ENCODE peak calls at places on chromosomes 3 and 15, in four cellular contexts. One of them, this sample, is unnamed.
A peak's percentile ranks its signal among the peaks of the same experiment; 100 is the strongest.

GRCh38 chr3:156605686-156606605 is 51.0 kb upstream of the SSR3 start:
- DNase-seq in HCT116: no peak
- DNase-seq in H1: peak; percentile 41
- DNase-seq in HepG2: no peak
- DNase-seq in this sample: peak; percentile 69

GRCh38 chr15:59200560-59200959 is 6.1 kb upstream of the LDHAL6B start:
- DNase-seq in HCT116: no peak
- DNase-seq in H1: no peak
- DNase-seq in HepG2: no peak
- DNase-seq in this sample: no peak

GRCh38 chr3:9861201-9861600 is 17.4 kb upstream of the RPUSD3 start:
- DNase-seq in HCT116: no peak
- DNase-seq in H1: no peak
- DNase-seq in HepG2: no peak
- DNase-seq in this sample: no peak

GRCh38 chr3:52792961-52793695 is 1.5 kb upstream of the ITIH3 start:
- DNase-seq in HCT116: no peak
- DNase-seq in H1: no peak
- DNase-seq in HepG2: no peak
- DNase-seq in this sample: no peak

GRCh38 chr3:65945953-65946352 is 92.8 kb downstream of the MAGI1 start:
- DNase-seq in HCT116: no peak
- DNase-seq in H1: no peak
- DNase-seq in HepG2: no peak
- DNase-seq in this sample: no peak

GRCh38 chr3:182671942-182672341 is 121.4 kb upstream of the ATP11B start:
- DNase-seq in HCT116: no peak
- DNase-seq in H1: no peak
- DNase-seq in HepG2: no peak
- DNase-seq in this sample: no peak

GRCh38 chr15:45225506-45226273 is 26.3 kb upstream of the SLC28A2 start:
- DNase-seq in HCT116: no peak
- DNase-seq in H1: no peak
- DNase-seq in HepG2: peak; percentile 16
- DNase-seq in this sample: peak; percentile 79

GRCh38 chr15:52343831-52344230 is 48.2 kb upstream of the MYO5C start:
- DNase-seq in HCT116: no peak
- DNase-seq in H1: no peak
- DNase-seq in HepG2: no peak
- DNase-seq in this sample: no peak

DNA sequence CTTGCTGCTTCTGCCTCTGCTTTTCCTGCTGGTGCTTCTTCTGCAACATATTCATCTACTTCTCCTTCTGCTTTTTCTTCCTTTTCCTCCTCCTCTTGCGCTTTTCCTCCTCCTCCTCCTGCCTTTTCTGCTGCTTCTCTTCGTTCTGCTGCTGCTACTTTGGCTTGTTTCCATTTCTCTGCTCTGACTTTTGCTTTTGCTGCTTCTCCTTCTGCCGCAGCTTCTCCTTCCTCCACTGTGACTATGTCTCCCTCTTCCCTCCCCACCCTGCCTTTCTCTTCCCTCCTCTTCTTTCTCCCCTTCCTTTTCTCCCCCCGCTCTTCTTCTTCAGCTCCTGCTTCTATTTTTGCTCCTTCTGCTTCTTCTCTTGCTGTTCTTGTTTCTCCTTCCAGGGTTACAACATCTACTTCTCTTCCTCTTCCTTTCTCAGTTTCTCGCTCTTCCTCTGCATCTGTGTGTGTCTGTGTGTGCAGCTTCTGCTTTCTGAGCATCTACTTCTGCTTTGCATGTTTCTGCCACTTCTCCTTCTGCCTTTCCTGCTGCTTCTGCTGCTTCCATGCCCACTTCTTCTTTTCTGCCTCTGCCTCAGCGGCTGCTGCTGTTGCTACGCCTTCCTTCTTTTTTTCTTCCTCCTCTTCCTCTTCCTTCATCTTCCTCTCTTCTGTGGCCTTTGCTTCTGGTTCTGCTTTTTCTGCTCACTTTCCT is 51.4 kb downstream of the FAM43A start:
- DNase-seq in HCT116: no peak
- DNase-seq in H1: no peak
- DNase-seq in HepG2: no peak
- DNase-seq in this sample: no peak
- TF ChIP-seq FOSL1 in HCT116: no peak
- TF ChIP-seq FOSL1 in H1: no peak
- TF ChIP-seq FOSL1 in HepG2: no peak
- TF ChIP-seq FOSL1 in this sample: no peak

GRCh38 chr3:49131040-49131439 is 1.8 kb downstream of the LAMB2 start:
- DNase-seq in HCT116: no peak
- DNase-seq in H1: no peak
- DNase-seq in HepG2: no peak
- DNase-seq in this sample: no peak

GRCh38 chr3:49132073-49132436 is 795 bp downstream of the LAMB2 start:
- DNase-seq in HCT116: no peak
- DNase-seq in H1: no peak
- DNase-seq in HepG2: no peak
- DNase-seq in this sample: no peak

GRCh38 chr3:49131576-49131975 is 1.3 kb downstream of the LAMB2 start:
- DNase-seq in HCT116: no peak
- DNase-seq in H1: no peak
- DNase-seq in HepG2: no peak
- DNase-seq in this sample: no peak

GRCh38 chr3:49133226-49133951 is 539 bp upstream of the LAMB2 start:
- DNase-seq in HCT116: peak; percentile 74
- DNase-seq in H1: no peak
- DNase-seq in HepG2: peak; percentile 80
- DNase-seq in this sample: peak; percentile 86

GRCh38 chr3:49132437-49133225 is at the start of gene LAMB2:
- DNase-seq in HCT116: peak; percentile 66
- DNase-seq in H1: peak; percentile 39
- DNase-seq in HepG2: peak; percentile 79
- DNase-seq in this sample: peak; percentile 69
- TF ChIP-seq FOSL1 in HCT116: no peak
- TF ChIP-seq FOSL1 in H1: no peak
- TF ChIP-seq FOSL1 in HepG2: no peak
- TF ChIP-seq FOSL1 in this sample: no peak

GRCh38 chr3:133379926-133380325 is 19.9 kb upstream of the BFSP2 start:
- DNase-seq in HCT116: no peak
- DNase-seq in H1: no peak
- DNase-seq in HepG2: no peak
- DNase-seq in this sample: no peak

GRCh38 chr3:133374706-133375105 is 25.1 kb upstream of the BFSP2 start:
- DNase-seq in HCT116: no peak
- DNase-seq in H1: no peak
- DNase-seq in HepG2: no peak
- DNase-seq in this sample: no peak

GRCh38 chr3:133376805-133377204 is 23.1 kb upstream of the BFSP2 start:
- DNase-seq in HCT116: no peak
- DNase-seq in H1: no peak
- DNase-seq in HepG2: no peak
- DNase-seq in this sample: peak; percentile 10

GRCh38 chr3:133380481-133381225 is 19.2 kb upstream of the BFSP2 start:
- DNase-seq in HCT116: no peak
- DNase-seq in H1: no peak
- DNase-seq in HepG2: no peak
- DNase-seq in this sample: no peak

GRCh38 chr3:133377396-133377795 is 22.5 kb upstream of the BFSP2 start:
- DNase-seq in HCT116: no peak
- DNase-seq in H1: no peak
- DNase-seq in HepG2: peak; percentile 28
- DNase-seq in this sample: peak; percentile 18
- TF ChIP-seq FOSL1 in HCT116: no peak
- TF ChIP-seq FOSL1 in H1: no peak
- TF ChIP-seq FOSL1 in HepG2: no peak
- TF ChIP-seq FOSL1 in this sample: no peak

GRCh38 chr3:152190636-152191183 is 78.0 kb upstream of the MBNL1 start:
- DNase-seq in HCT116: no peak
- DNase-seq in H1: no peak
- DNase-seq in HepG2: peak; percentile 32
- DNase-seq in this sample: no peak
- TF ChIP-seq FOSL1 in HCT116: no peak
- TF ChIP-seq FOSL1 in H1: no peak
- TF ChIP-seq FOSL1 in HepG2: no peak
- TF ChIP-seq FOSL1 in this sample: no peak

DNA sequence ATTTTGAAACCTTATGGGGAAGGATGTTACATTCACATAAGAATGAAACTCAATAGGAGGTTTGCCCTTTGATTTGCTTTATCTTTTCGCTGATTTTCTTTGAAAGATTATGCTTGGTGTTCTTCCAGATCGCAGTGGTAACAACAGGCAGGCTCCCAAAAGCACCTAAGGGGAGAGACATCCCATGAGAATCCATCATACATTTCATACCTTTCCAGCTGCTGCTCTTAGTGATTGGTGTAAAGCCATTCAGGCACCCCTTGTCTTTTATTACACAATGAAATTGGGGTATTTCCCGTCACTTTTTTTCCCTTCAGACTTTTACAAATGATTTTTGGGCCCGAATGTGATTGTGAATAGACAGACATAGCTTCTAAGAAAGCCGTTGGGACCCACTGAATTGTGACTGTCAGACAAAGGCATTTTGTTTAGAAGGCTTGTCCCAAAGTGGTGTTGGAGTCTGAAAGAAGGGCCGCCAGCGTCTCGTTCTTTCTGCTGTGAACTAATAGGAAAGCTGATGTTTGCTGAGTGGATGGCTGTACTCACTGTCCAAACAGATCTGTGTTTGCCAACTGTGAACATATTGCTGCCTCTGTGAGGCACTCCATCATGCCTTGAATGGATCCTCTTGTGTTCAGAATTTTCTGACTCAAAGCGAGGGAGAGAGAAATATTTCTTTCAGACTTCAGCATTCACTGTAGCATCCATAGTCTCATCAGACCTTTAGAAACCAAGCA is 164.3 kb downstream of the FNDC3B start:
- DNase-seq in HCT116: no peak
- DNase-seq in H1: no peak
- DNase-seq in HepG2: peak; percentile 98
- DNase-seq in this sample: no peak
- TF ChIP-seq FOSL1 in HCT116: no peak
- TF ChIP-seq FOSL1 in H1: no peak
- TF ChIP-seq FOSL1 in HepG2: no peak
- TF ChIP-seq FOSL1 in this sample: no peak

DNA sequence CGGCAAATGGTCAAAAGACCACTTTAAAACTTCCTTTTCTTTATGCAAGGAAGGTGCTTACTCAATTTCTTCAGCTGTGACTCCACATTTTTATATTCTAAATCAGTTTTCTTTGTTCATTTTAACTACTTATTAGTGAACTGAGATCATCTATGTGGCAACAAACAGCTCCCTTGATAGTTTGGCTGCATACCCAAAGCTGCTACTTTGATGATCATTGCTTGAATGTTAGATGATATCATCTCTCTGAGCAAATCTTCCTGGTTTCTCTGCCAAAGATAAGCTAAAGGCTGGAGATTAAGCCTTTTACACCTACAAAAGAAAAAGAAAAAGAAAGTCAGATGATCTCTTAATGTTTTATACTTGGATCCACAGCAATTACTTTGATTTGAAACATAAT is 95.5 kb downstream of the DPH6 start:
- DNase-seq in HCT116: no peak
- DNase-seq in H1: no peak
- DNase-seq in HepG2: no peak
- DNase-seq in this sample: no peak
- TF ChIP-seq FOSL1 in HCT116: no peak
- TF ChIP-seq FOSL1 in H1: no peak
- TF ChIP-seq FOSL1 in HepG2: no peak
- TF ChIP-seq FOSL1 in this sample: no peak

GRCh38 chr3:44970916-44971490 is 5.0 kb downstream of the ZDHHC3 start:
- DNase-seq in HCT116: no peak
- DNase-seq in H1: no peak
- DNase-seq in HepG2: no peak
- DNase-seq in this sample: no peak

GRCh38 chr3:44976002-44976815 is at the start of the genes EXOSC7 and ZDHHC3:
- DNase-seq in HCT116: peak; percentile 56
- DNase-seq in H1: peak; percentile 15
- DNase-seq in HepG2: peak; percentile 68
- DNase-seq in this sample: peak; percentile 97

GRCh38 chr3:44969779-44970178 is 6.2 kb downstream of the ZDHHC3 start:
- DNase-seq in HCT116: no peak
- DNase-seq in H1: no peak
- DNase-seq in HepG2: no peak
- DNase-seq in this sample: no peak

GRCh38 chr3:44969170-44969569 is 6.8 kb downstream of the ZDHHC3 start:
- DNase-seq in HCT116: no peak
- DNase-seq in H1: no peak
- DNase-seq in HepG2: no peak
- DNase-seq in this sample: peak; percentile 41

DNA sequence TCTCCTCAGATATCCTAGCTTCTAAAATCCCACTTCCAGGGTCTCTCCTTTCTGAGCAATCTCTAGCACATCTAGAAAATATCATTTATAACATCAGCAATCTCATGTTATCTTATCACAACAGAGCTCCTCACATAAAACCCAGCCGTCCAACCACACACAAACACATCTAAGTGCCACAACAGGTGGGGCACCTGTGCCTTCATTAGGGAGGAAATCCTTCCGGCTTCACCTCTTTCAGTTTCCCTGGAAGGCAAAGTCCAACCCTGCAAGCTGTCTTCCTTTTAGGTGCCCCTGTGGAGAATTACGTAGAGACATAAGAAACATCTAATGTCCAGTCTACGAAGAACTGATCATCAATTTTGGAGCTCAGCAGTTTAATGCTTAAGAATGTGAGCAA is 1.6 kb downstream of the ZDHHC3 start:
- DNase-seq in HCT116: no peak
- DNase-seq in H1: no peak
- DNase-seq in HepG2: no peak
- DNase-seq in this sample: no peak
- TF ChIP-seq FOSL1 in HCT116: no peak
- TF ChIP-seq FOSL1 in H1: no peak
- TF ChIP-seq FOSL1 in HepG2: no peak
- TF ChIP-seq FOSL1 in this sample: no peak

DNA sequence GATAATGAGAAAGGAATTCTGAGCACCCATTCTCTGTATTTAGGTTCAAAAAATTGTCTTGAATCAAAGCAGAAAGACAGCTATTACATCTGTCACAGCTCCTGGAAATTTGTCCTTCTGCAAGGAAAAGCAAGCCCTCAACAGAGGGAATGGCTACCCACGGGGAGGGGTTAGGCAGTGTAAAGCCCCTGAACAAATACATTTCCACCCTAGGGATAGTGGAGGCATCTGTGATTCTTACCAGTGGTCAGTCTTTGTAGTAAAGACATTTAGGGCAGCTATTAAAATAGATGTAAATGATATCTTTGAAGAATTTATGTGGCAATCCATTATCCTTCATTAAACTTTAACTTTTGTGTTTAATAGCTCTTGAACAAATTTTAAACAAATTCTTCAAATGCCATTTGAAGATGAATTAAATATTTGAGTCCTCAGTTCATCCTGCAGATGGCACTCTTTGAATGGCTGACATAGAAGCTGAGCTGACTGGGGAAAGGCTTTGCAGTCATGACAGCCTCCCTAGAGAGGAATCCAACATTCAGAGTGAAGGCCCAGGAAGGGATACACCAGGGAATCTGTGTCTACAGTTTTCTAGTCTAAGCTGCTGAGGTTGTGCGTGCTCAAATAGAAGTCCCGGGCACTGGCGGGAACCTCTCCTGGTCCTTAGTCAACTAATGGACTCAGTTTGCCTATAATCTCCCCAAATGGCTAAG is 359.7 kb upstream of the ROPN1 start:
- DNase-seq in HCT116: peak; percentile 31
- DNase-seq in H1: no peak
- DNase-seq in HepG2: peak; percentile 39
- DNase-seq in this sample: peak; percentile 13
- TF ChIP-seq FOSL1 in HCT116: no peak
- TF ChIP-seq FOSL1 in H1: no peak
- TF ChIP-seq FOSL1 in HepG2: no peak
- TF ChIP-seq FOSL1 in this sample: no peak